ENCODE peak calls at places on chromosomes 2 and 18, in four cellular contexts. D is K562, U is HepG2, N is SK-N-SH. V is an unnamed sample.

GRCh38 chr2:172953970-172954852 is 121.4 kb upstream of the MAP3K20 start:
- DNase-seq in D (no peak), U (no peak), N (no peak), V (no peak)

GRCh38 chr2:63000801-63001200 is 49.8 kb upstream of the OTX1 start:
- DNase-seq in D (no peak), U (no peak), N (no peak), V (no peak)

GRCh38 chr2:213216461-213216860 is 65.0 kb upstream of the IKZF2 start:
- DNase-seq in D (no peak), U (no peak), N (no peak), V (no peak)

GRCh38 chr2:199160677-199161465 is 296.9 kb downstream of the SATB2 start:
- DNase-seq in D (no peak), U (peak; percentile 10), N (no peak), V (no peak)

GRCh38 chr2:212327171-212327809 is 211.3 kb downstream of the ERBB4 start:
- DNase-seq in D (no peak), U (peak; percentile 35), N (no peak), V (no peak)

GRCh38 chr2:177758591-177759371 is 313.8 kb downstream of the PDE11A start:
- DNase-seq in D (peak; percentile 45), U (peak; percentile 16), N (peak; percentile 51), V (peak; percentile 41)

GRCh38 chr2:136117391-136117841 is 533 bp downstream of the CXCR4 start:
- DNase-seq in D (no peak), U (no peak), N (peak; percentile 71), V (no peak)

GRCh38 chr2:239290618-239291504 is 110.0 kb downstream of the HDAC4 start:
- DNase-seq in D (no peak), U (no peak), N (no peak), V (no peak)

GRCh38 chr2:69642709-69643601 is 584 bp downstream of the AAK1 start:
- DNase-seq in D (peak; percentile 71), U (peak; percentile 85), N (peak; percentile 55), V (no peak)

GRCh38 chr18:3071676-3072075 is 58.7 kb upstream of the LPIN2 start:
- DNase-seq in D (no peak), U (no peak), N (no peak), V (no peak)

DNA sequence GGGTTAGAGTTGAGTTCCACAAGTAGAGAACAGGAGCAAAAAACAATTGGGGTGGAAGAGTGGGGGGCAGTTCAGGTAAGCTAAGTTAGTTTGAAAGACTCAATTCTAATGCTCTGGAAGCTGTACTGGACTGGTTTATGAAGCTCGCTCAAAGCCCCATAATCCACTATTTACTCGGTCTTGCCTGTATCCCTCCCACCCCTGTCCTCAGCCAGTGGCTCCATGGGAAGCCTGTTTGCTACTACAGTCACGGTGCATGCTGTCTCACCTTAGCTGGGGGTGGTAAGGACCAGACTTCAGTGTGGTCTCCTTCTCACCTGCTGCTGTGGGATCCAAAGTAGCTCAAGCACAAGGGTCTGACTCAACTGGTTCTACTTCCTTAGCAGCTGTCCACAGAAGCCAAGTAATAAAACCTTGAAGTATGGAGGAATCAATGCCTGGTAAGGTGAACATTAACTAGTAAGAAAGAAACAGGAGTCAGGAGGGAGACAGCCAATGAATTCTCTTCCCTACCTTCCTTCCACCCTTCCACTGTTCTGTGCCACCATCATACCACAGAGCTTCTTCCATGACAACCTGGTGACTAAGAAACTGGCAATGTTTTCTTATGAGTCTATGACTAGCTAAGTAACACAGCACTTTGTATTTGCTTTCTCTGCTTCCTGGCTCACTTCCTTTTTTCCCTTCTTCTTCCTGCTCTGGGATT is 230.8 kb downstream of the SRBD1 start:
- DNase-seq in D (no peak), U (peak; percentile 15), N (no peak), V (no peak)
- TF ChIP-seq ELF1 in D (no peak), U (no peak), N (no peak), V (no peak)

GRCh38 chr2:207362716-207363115 is 167.0 kb upstream of the CREB1 start:
- DNase-seq in D (no peak), U (no peak), N (no peak), V (no peak)

DNA sequence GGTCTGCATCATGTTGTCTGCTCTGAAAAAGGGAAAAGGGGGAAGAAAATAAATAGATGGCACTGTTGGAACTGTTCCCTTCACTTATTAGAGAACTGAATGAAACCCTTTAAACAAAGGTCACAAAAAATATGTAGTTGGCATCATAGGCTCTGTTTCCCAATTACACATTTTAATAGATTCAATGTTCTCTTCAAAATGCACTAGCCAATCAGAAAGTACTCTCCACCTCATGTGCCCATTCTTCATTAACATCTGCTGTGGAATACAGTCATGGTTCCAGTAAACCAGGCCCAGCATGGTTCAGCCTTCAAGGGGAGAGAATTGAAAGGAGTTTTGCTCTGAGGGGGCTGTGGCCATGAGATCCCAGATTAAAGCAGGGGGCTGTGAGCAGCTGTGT is 166.0 kb upstream of the CREB1 start:
- DNase-seq in D (no peak), U (no peak), N (no peak), V (no peak)
- H3K4me1 ChIP-seq in D (no peaks in the 10 kb centered on the region), U (no peaks in the 10 kb centered on the region), N (no peaks in the 10 kb centered on the region), V (peaks cover 4% of the 10 kb centered on the region)

GRCh38 chr2:105403785-105404698 is 5.2 kb upstream of the FHL2 start:
- DNase-seq in D (peak; percentile 60), U (no peak), N (no peak), V (peak; percentile 93)
- TF ChIP-seq ZBTB33 in D (no peak), U (peak; percentile 17), N (peak; percentile 19), V (peak; percentile 55)

DNA sequence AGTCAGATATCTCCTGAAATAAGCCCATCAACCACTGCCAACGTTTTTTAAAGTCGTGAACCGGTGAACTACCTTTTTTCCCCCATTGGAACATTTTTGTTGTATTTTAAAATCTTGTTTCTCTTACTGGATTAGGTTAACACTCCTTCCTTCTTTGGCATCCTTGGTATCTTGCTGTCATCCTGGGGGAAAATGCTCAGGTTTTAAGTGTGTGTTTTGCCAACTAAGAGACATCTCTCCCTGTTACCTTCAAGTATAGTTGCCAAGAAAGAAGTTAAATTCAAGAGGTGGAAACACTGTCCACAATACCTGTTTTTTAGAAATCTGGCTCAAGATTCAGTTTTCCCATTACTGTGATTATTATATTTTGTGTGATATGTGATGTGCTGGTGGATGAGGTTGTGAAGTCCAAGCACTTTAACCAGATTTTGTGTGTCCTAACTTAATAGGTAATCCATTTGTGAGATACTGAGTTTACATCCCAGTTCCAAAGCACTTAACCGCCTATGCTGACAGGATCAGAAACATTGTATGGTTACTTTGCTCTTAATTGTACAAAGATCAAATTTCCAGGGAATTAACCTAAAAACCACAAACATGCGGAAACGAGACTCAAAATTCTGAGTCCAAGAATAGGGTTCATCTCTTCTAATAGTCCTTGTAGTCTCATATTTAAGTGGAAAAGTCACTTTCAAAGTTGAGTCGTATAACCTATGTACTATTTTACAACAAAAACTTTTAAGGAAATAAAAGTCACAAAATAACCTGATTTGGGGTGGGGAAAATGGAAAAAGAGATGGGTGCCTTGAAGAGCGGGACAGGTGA is 1.3 kb upstream of the SP3 start:
- DNase-seq in D (no peak), U (peak; percentile 94), N (no peak), V (no peak)
- TF ChIP-seq ELF1 in D (no peak), U (no peak), N (no peak), V (no peak)

GRCh38 chr2:224931956-224932355 is 110.3 kb downstream of the DOCK10 start:
- DNase-seq in D (no peak), U (no peak), N (no peak), V (no peak)

GRCh38 chr2:224929512-224929911 is 112.8 kb downstream of the DOCK10 start:
- DNase-seq in D (no peak), U (no peak), N (no peak), V (no peak)

GRCh38 chr2:224930124-224930523 is 112.1 kb downstream of the DOCK10 start:
- DNase-seq in D (no peak), U (no peak), N (no peak), V (no peak)

GRCh38 chr2:224933416-224933815 is 108.9 kb downstream of the DOCK10 start:
- DNase-seq in D (no peak), U (no peak), N (no peak), V (no peak)

GRCh38 chr2:224930990-224931389 is 111.3 kb downstream of the DOCK10 start:
- DNase-seq in D (no peak), U (no peak), N (no peak), V (no peak)
- H3K4me1 ChIP-seq in D (no peaks in the 10 kb centered on the region), U (no peaks in the 10 kb centered on the region), N (peaks cover 19% of the 10 kb centered on the region), V (no peaks in the 10 kb centered on the region)

DNA sequence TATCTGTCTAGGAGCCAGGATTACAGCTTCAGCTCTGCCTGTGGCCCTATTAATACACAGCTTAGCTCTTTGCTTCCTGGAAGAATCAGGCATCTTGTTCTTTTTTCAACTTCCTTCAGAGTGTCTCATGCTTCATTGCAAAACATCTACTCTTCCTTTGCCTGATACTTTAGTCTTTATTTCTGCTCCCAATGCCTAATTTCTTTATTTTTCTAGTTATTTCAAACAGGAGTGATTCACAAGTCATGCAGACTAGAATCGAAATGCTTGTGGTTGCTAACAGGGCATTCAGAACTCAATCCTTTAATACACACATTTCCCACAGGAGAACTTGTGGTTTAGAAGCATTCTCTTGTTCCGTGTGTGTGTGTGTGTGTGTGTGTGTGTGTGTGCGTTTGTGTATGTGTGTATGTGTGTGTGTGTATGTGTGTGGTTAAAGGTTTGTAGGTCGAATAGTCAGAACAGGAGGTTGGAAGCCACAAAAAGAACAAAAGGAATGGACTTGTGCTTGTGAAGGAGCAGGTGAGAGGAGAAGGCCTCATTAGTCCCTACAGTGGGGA is 28.3 kb upstream of the INSIG2 start:
- DNase-seq in D (no peak), U (no peak), N (no peak), V (no peak)
- TF ChIP-seq ZBTB33 in D (no peak), U (no peak), N (no peak), V (no peak)

GRCh38 chr2:140589273-140589672 is 1541.5 kb downstream of the LRP1B start:
- DNase-seq in D (no peak), U (no peak), N (no peak), V (no peak)
- TF ChIP-seq ELF1 in D (no peak), U (no peak), N (no peak), V (no peak)

DNA sequence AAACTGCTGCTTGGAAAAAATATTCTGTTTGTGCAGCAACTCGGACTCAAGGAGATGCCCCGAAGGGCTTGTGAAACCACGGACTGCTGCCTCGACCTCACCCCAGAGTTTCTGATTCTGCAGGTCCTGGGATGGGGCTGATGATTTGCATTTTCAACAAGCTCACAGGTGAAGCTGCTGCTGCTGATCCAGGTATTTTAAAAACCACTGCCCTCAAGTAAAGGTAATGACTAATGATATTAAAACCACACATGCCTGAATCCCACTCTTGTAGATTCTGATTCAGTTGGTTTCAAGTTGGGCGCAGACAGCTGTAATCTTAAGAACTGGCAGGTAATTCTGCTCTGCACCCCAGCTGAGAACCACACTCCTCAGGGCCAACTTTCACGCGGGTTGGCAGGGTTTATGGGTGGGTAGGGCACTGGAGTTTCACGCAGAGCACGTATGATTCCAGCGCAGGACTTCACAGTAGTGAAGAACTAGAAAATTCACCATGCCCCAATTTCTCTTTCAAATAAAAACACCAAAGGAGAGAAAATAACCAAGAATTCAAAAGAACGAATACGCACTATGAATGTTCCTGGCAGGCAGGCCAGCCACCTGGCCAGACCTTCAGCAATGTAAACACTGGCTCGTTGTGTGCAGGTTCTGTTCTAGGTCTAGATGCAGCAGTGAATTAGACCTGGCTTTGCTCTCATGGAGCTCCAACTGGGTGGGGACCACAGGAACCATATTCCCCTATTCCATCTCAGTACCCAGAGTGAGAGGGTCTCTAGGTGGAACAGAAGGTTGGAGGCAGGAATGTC is 74.6 kb upstream of the ZFP36L2 start:
- DNase-seq in D (no peak), U (peak; percentile 29), N (no peak), V (no peak)
- H3K4me1 ChIP-seq in D (peaks cover 4% of the 10 kb centered on the region), U (peaks cover 61% of the 10 kb centered on the region), N (no peaks in the 10 kb centered on the region), V (peaks cover 3% of the 10 kb centered on the region)